ENCODE peak calls at places on chromosomes 3 and 15, in four cellular contexts. L, G, W and K are unnamed samples.

GRCh38 chr15:41698779-41699178 is 38.6 kb downstream of the MGA start:
- DNase-seq in L (no peak), G (no peak), W (no peak), K (no peak)

GRCh38 chr3:114154321-114154821 is 24.5 kb downstream of the DRD3 start:
- DNase-seq in L (no peak), G (no peak), W (no peak), K (no peak)

GRCh38 chr15:97009036-97009555 is 678.6 kb downstream of the NR2F2 start:
- DNase-seq in L (no peak), G (no peak), W (no peak), K (no peak)

GRCh38 chr3:7630925-7631324 is 770.0 kb downstream of the GRM7 start:
- DNase-seq in L (peak), G (peak), W (no peak), K (no peak)

GRCh38 chr3:131091768-131092167 is 65.1 kb downstream of the NEK11 start:
- DNase-seq in L (no peak), G (no peak), W (no peak), K (no peak)

GRCh38 chr3:171266034-171266805 is 194.0 kb downstream of the TNIK start:
- DNase-seq in L (no peak), G (no peak), W (no peak), K (no peak)

GRCh38 chr3:24264748-24265158 is 229.9 kb downstream of the THRB start:
- DNase-seq in L (no peak), G (no peak), W (no peak), K (no peak)

GRCh38 chr15:70140543-70141375 is 43.0 kb upstream of the TLE3 start:
- DNase-seq in L (no peak), G (no peak), W (peak), K (no peak)

GRCh38 chr3:150177673-150178378 is 207.1 kb upstream of the PFN2 start:
- DNase-seq in L (no peak), G (no peak), W (no peak), K (no peak)

GRCh38 chr3:161395613-161396012 is 24.3 kb upstream of the SPTSSB start:
- DNase-seq in L (no peak), G (no peak), W (no peak), K (no peak)

GRCh38 chr15:92523176-92523575 is 129.5 kb downstream of the ST8SIA2 start:
- DNase-seq in L (no peak), G (no peak), W (no peak), K (no peak)

GRCh38 chr3:70108072-70108471 is 108.5 kb downstream of the SAMMSON start:
- DNase-seq in L (peak), G (no peak), W (no peak), K (no peak)

GRCh38 chr3:170907519-170908234 is 760 bp downstream of the EIF5A2 start:
- DNase-seq in L (no peak), G (peak), W (peak), K (no peak)

GRCh38 chr3:125386811-125387210 is 11.7 kb upstream of the ZNF148 start:
- DNase-seq in L (no peak), G (no peak), W (no peak), K (no peak)

GRCh38 chr3:4417449-4417848 is 49.6 kb downstream of the SUMF1 start:
- DNase-seq in L (no peak), G (no peak), W (no peak), K (no peak)

GRCh38 chr3:4418156-4418555 is 48.9 kb downstream of the SUMF1 start:
- DNase-seq in L (no peak), G (no peak), W (no peak), K (no peak)

GRCh38 chr3:4416961-4417360 is 50.1 kb downstream of the SUMF1 start:
- DNase-seq in L (no peak), G (no peak), W (no peak), K (no peak)

GRCh38 chr3:4419386-4419785 is 47.7 kb downstream of the SUMF1 start:
- DNase-seq in L (no peak), G (no peak), W (no peak), K (no peak)

DNA sequence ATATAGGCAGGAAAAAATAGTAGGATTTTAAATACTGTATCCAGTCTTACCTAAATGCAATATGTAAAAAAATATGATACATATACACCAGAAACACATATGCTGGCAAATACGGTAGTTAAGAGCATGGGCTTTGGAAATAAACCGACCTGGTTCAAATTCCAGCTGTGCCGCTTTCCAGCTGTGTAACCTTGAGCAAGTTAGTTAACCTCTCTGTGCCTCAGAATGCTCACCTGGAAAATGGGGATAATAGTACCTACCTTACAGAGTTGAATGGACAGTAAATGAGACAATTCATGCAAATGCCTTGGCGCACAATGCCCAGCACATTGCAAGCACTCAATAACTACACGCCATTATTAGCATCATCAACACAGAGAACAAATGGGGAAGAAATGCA is 50.6 kb downstream of the SUMF1 start:
- DNase-seq in L (no peak), G (no peak), W (no peak), K (no peak)
- TF ChIP-seq CTCF in L (no peak), G (no peak), W (no peak), K (no peak)

GRCh38 chr3:129536806-129537205 is 6.2 kb upstream of the H1-8 start:
- DNase-seq in L (no peak), G (no peak), W (no peak), K (no peak)
- TF ChIP-seq CTCF in L (no peak), G (no peak), W (no peak), K (no peak)

GRCh38 chr15:98548172-98548971 is 100.0 kb upstream of the IGF1R start:
- DNase-seq in L (peak), G (peak), W (peak), K (peak)
- TF ChIP-seq CTCF in L (no peak), G (no peak), W (no peak), K (no peak)

DNA sequence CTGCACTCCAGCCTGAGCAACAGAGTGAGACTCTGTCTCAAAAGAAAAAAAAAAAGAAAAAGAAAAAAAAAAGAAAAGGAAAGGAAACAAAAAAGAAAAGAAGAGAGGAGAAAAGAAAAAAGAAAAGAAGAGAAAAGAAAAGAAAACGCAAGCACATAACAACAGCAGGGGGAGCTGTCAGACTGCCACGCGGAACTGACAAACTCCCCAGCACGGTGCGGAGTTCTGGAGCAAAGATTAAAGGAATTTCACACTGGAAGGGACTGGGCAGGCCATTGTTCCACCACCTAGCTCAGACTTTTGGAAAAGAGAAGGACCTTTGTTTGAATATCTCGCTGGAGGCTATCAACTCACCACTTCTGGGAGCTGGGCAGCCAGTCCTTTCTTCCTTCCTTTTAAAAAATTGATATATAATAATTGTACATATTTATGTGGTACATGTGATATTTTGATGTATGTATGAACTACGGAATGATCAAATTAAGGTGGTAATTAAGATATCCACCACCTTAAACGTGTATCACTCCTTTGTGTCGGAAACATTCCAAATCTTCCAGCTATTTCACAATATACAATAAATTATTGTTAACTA is 40.5 kb downstream of the DPPA2 start:
- DNase-seq in L (peak), G (no peak), W (no peak), K (no peak)
- TF ChIP-seq CTCF in L (peak), G (no peak), W (peak), K (peak)

GRCh38 chr3:156682963-156683362 is 8.6 kb downstream of the TIPARP start:
- DNase-seq in L (no peak), G (no peak), W (no peak), K (no peak)
- TF ChIP-seq CTCF in L (no peak), G (no peak), W (no peak), K (no peak)

GRCh38 chr3:98587654-98588532 is 5.5 kb downstream of the CPOX start:
- DNase-seq in L (no peak), G (no peak), W (no peak), K (no peak)
- TF ChIP-seq CTCF in L (no peak), G (no peak), W (no peak), K (no peak)

GRCh38 chr3:129161860-129162271 is 1.0 kb upstream of the ISY1 start:
- DNase-seq in L (peak), G (no peak), W (no peak), K (peak)
- TF ChIP-seq CTCF in L (no peak), G (no peak), W (no peak), K (no peak)

GRCh38 chr3:56254835-56255234 is 213.4 kb downstream of the ERC2 start:
- DNase-seq in L (no peak), G (no peak), W (no peak), K (no peak)
- TF ChIP-seq CTCF in L (no peak), G (no peak), W (peak), K (no peak)